ENCODE peak calls at places on chromosomes 12 and 14, in seven cellular contexts. J is AG10803; S is transverse colon; C is CD4-positive, alpha-beta T cell; E is progenitor cell of endocrine pancreas; F is coronary artery; W is AG09309. K is an unnamed sample.

GRCh38 chr12:107225626-107226025 is 132.3 kb upstream of the CRY1 start:
- DNase-seq in J (peak), S (no peak), C (no peak), E (no peak), F (no peak), W (no peak), K (no peak)

GRCh38 chr14:79028281-79028680 is 858.1 kb downstream of the NRXN3 start:
- DNase-seq in J (no peak), S (no peak), C (no peak), E (no peak), F (no peak), W (no peak), K (no peak)

GRCh38 chr12:129186952-129187351 is 333.7 kb downstream of the GLT1D1 start:
- DNase-seq in J (no peak), S (no peak), C (no peak), E (no peak), F (no peak), W (no peak), K (no peak)

GRCh38 chr14:98167702-98168101 is 1104.3 kb downstream of the BCL11B start:
- DNase-seq in J (no peak), S (no peak), C (no peak), E (no peak), F (no peak), W (no peak), K (no peak)

GRCh38 chr12:20142295-20142694 is 226.0 kb upstream of the PDE3A start:
- DNase-seq in J (no peak), S (no peak), C (no peak), E (no peak), F (no peak), W (no peak), K (no peak)

GRCh38 chr12:31444801-31445200 is 118.9 kb upstream of the SINHCAF start:
- DNase-seq in J (no peak), S (no peak), C (no peak), E (no peak), F (no peak), W (no peak), K (no peak)

GRCh38 chr14:104870368-104871144 is 5.5 kb downstream of the CEP170B start:
- DNase-seq in J (no peak), S (peak), C (peak), E (peak), F (no peak), W (no peak), K (peak)

GRCh38 chr12:132190012-132190755 is 45.9 kb downstream of the NOC4L start:
- DNase-seq in J (no peak), S (peak), C (no peak), E (no peak), F (no peak), W (no peak), K (no peak)

GRCh38 chr14:76456200-76456599 is 80.3 kb downstream of the ESRRB start:
- DNase-seq in J (peak), S (no peak), C (no peak), E (peak), F (no peak), W (no peak), K (no peak)

GRCh38 chr14:53295985-53296582 is 143.0 kb upstream of the DDHD1 start:
- DNase-seq in J (peak), S (no peak), C (peak), E (no peak), F (no peak), W (no peak), K (no peak)

GRCh38 chr12:119826661-119827435 is 50.3 kb downstream of the CIT start:
- DNase-seq in J (peak), S (no peak), C (no peak), E (no peak), F (no peak), W (no peak), K (no peak)

GRCh38 chr12:2737656-2738241 is 57.0 kb upstream of the FKBP4 start:
- DNase-seq in J (no peak), S (no peak), C (no peak), E (no peak), F (no peak), W (no peak), K (no peak)

GRCh38 chr14:20723458-20723857 is 22.2 kb upstream of the EDDM3A start:
- DNase-seq in J (no peak), S (no peak), C (no peak), E (no peak), F (no peak), W (no peak), K (no peak)

GRCh38 chr12:128796439-128797118 is 27.2 kb downstream of the SLC15A4 start:
- DNase-seq in J (no peak), S (no peak), C (no peak), E (no peak), F (no peak), W (no peak), K (no peak)

GRCh38 chr12:13208533-13209278 is 12.2 kb downstream of the EMP1 start:
- DNase-seq in J (no peak), S (no peak), C (no peak), E (no peak), F (no peak), W (no peak), K (no peak)
- TF ChIP-seq CTCF in J (peak), S (peak), C (peak), E (peak), F (no peak), W (peak), K (no peak)

GRCh38 chr14:106459971-106460730 is 933.8 kb downstream of the TMEM121 start:
- DNase-seq in J (no peak), S (peak), C (peak), E (no peak), F (no peak), W (no peak), K (peak)
- TF ChIP-seq CTCF in J (no peak), S (no peak), C (peak), E (no peak), F (no peak), W (no peak), K (no peak)

GRCh38 chr14:82886670-82887069 is 1353.0 kb upstream of the SEL1L start:
- DNase-seq in J (no peak), S (no peak), C (no peak), E (no peak), F (no peak), W (no peak), K (no peak)

DNA sequence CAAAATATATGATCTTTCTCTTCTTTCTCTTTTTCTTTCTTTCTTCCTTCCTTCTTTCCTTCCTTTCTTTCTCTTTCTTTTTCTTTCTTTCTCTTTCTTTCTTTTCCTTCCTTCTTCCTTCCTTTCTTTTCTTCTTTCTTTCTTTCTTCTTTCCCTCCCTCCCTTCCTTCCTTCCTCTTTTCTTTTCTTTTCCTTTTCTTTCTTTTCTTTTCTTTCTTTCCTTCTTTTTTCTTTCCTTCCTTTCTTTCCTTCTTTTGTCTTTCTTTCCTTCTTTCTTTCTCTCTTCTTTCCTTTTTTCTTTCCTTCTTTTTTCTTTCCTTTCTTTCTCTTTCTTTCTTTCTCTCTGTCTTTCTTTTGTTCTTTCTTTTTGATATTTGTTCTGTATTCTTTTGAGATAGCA is 1356.0 kb upstream of the SEL1L start:
- DNase-seq in J (no peak), S (no peak), C (no peak), E (no peak), F (no peak), W (no peak), K (no peak)
- TF ChIP-seq CTCF in J (no peak), S (no peak), C (peak), E (no peak), F (no peak), W (no peak), K (no peak)

GRCh38 chr14:75259510-75259855 is 19.1 kb upstream of the FOS start:
- DNase-seq in J (peak), S (no peak), C (peak), E (no peak), F (no peak), W (no peak), K (no peak)
- TF ChIP-seq CTCF in J (peak), S (peak), C (no peak), E (peak), F (no peak), W (peak), K (no peak)

GRCh38 chr14:100644383-100644782 is 57.2 kb upstream of the BEGAIN start:
- DNase-seq in J (no peak), S (no peak), C (no peak), E (no peak), F (no peak), W (no peak), K (no peak)

GRCh38 chr14:100638211-100638855 is 51.1 kb upstream of the BEGAIN start:
- DNase-seq in J (no peak), S (no peak), C (no peak), E (no peak), F (no peak), W (no peak), K (no peak)

GRCh38 chr14:100640481-100641273 is 53.5 kb upstream of the BEGAIN start:
- DNase-seq in J (no peak), S (peak), C (peak), E (no peak), F (no peak), W (no peak), K (no peak)

GRCh38 chr14:100639280-100639679 is 52.1 kb upstream of the BEGAIN start:
- DNase-seq in J (no peak), S (no peak), C (no peak), E (no peak), F (no peak), W (no peak), K (no peak)

GRCh38 chr14:100641274-100641860 is 54.1 kb upstream of the BEGAIN start:
- DNase-seq in J (no peak), S (peak), C (no peak), E (no peak), F (no peak), W (no peak), K (no peak)
- TF ChIP-seq CTCF in J (no peak), S (no peak), C (no peak), E (no peak), F (no peak), W (no peak), K (no peak)

K was measured in activated B cell treated with CpG ODN at 0.5 μM for 24 hours.